ENCODE peak calls at places on chromosomes 3 and 15, in six cellular contexts. B is AG09319; L is stimulated activated CD4-positive, alpha-beta T cell treated with anti-CD3 and anti-CD28 coated beads, Interleukin-15, amount 100 ng/mL, for 24 hours; J is T-helper 9 cell; S is HT-29; R is activated naive CD4-positive, alpha-beta T cell treated with anti-CD3 and anti-CD28 coated beads, Interleukin-2, amount 10 ng/mL, durations not matched to agents 7 days and 5 days. A is an unnamed sample.

GRCh38 chr3:122100591-122101491 is 45.7 kb downstream of the CD86 start:
- DNase-seq in B (no peak), L (peak), J (no peak), S (no peak), R (peak), A (no peak)

GRCh38 chr3:87856126-87856525 is 202.7 kb downstream of the CGGBP1 start:
- DNase-seq in B (no peak), L (no peak), J (no peak), S (no peak), R (no peak), A (no peak)

GRCh38 chr3:85584779-85585356 is 626.1 kb downstream of the CADM2 start:
- DNase-seq in B (no peak), L (no peak), J (no peak), S (no peak), R (no peak), A (no peak)

GRCh38 chr15:77138167-77138522 is 67.2 kb upstream of the TSPAN3 start:
- DNase-seq in B (no peak), L (no peak), J (no peak), S (no peak), R (no peak), A (no peak)

GRCh38 chr3:17065315-17065714 is 180.6 kb downstream of the PLCL2 start:
- DNase-seq in B (no peak), L (no peak), J (no peak), S (no peak), R (no peak), A (no peak)

GRCh38 chr3:197270558-197271317 is 27.7 kb downstream of the DLG1 start:
- DNase-seq in B (no peak), L (no peak), J (no peak), S (no peak), R (no peak), A (no peak)

GRCh38 chr3:134441321-134441720 is 44.5 kb downstream of the ANAPC13 start:
- DNase-seq in B (no peak), L (no peak), J (no peak), S (no peak), R (no peak), A (no peak)

GRCh38 chr15:41559489-41560177 is 621 bp downstream of the TYRO3 start:
- DNase-seq in B (no peak), L (peak), J (no peak), S (peak), R (no peak), A (no peak)

GRCh38 chr3:190096345-190096744 is 24.4 kb downstream of the P3H2 start:
- DNase-seq in B (no peak), L (no peak), J (no peak), S (no peak), R (no peak), A (no peak)

GRCh38 chr3:191721390-191721801 is 260.4 kb downstream of the PYDC2 start:
- DNase-seq in B (no peak), L (no peak), J (no peak), S (no peak), R (no peak), A (no peak)

GRCh38 chr3:13600950-13601691 is 52.2 kb downstream of the FBLN2 start:
- DNase-seq in B (no peak), L (no peak), J (no peak), S (no peak), R (no peak), A (peak)

A was measured in foreskin fibroblast.